ENCODE peak calls at places on chromosomes 3 and 15, in eight cellular contexts. D is activated CD4-positive, alpha-beta T cell treated with anti-CD3 and anti-CD28 coated beads for 4 hours; B is activated CD8-positive, alpha-beta memory T cell treated with anti-CD3 and anti-CD28 coated beads for 24 hours; P is HL-60; V is psoas muscle; T is retina; J is Caco-2; O is colonic mucosa. A is an unnamed sample.

GRCh38 chr3:183907176-183907575 is 22.5 kb upstream of the PARL start:
- DNase-seq in B (no peak), T (no peak), O (no peak), P (no peak), J (no peak), V (no peak), D (no peak), A (no peak)

GRCh38 chr15:93617443-93617842 is 528.4 kb upstream of the RGMA start:
- DNase-seq in B (no peak), D (no peak), V (peak; percentile 57), J (no peak), P (no peak), T (no peak), O (no peak), A (no peak)

GRCh38 chr3:130702985-130703384 is 43.6 kb downstream of the PIK3R4 start:
- DNase-seq in V (no peak), B (no peak), T (no peak), P (no peak), D (no peak), O (no peak), J (no peak), A (peak; percentile 24)

GRCh38 chr3:179726075-179726742 is 73.4 kb downstream of the USP13 start:
- DNase-seq in D (no peak), V (no peak), T (no peak), P (no peak), B (no peak), J (no peak), O (no peak), A (no peak)

GRCh38 chr3:47421741-47422649 is 41.2 kb downstream of the PTPN23 start:
- DNase-seq in B (peak; percentile 68), P (peak; percentile 54), J (peak; percentile 39), T (no peak), O (peak; percentile 63), V (peak; percentile 81), D (no peak), A (peak; percentile 34)

GRCh38 chr15:42493694-42494093 is 1.7 kb upstream of the SNAP23 start:
- DNase-seq in P (peak; percentile 19), D (no peak), J (no peak), O (no peak), V (no peak), T (no peak), B (no peak), A (no peak)

GRCh38 chr3:72633101-72633500 is 215.1 kb downstream of the SHQ1 start:
- DNase-seq in O (no peak), P (no peak), J (no peak), B (no peak), D (no peak), T (no peak), V (no peak), A (no peak)

GRCh38 chr15:33107950-33108349 is 86.6 kb downstream of the FMN1 start:
- DNase-seq in T (no peak), J (no peak), V (no peak), P (no peak), O (no peak), D (no peak), B (no peak), A (no peak)

GRCh38 chr3:105413356-105413887 is 46.7 kb downstream of the ALCAM start:
- DNase-seq in D (no peak), B (no peak), J (no peak), T (no peak), V (no peak), O (no peak), P (no peak), A (no peak)

GRCh38 chr3:157135671-157136396 is 24.1 kb downstream of the CCNL1 start:
- DNase-seq in T (no peak), O (no peak), V (no peak), D (no peak), J (no peak), P (no peak), B (no peak), A (no peak)

A was measured in HuH-7.